ENCODE peak calls at places on chromosome 21, in nine cellular contexts. J is ureter; F is aorta; N is Kasumi-1; D is body of pancreas; P is C1 segment of cervical spinal cord; L is NCI-H1105; M is amygdala; I is CD8-positive, alpha-beta memory T cell. C is an unnamed sample.
A peak's percentile ranks its signal among the peaks of the same experiment; 100 is the strongest.

GRCh38 chr21:39363607-39364555 is 15.0 kb upstream of the HMGN1 start:
- DNase-seq in N (peak; percentile 54), D (no peak), L (no peak), J (no peak), I (no peak), M (no peak), F (no peak), P (no peak), C (no peak)

GRCh38 chr21:44529503-44530125 is 10.4 kb downstream of the KRTAP10-1 start:
- DNase-seq in N (no peak), P (no peak), F (peak; percentile 28), M (no peak), J (no peak), D (no peak), I (no peak), L (no peak), C (no peak)

GRCh38 chr21:42740405-42740909 is 87.0 kb downstream of the PDE9A start:
- DNase-seq in D (no peak), J (no peak), F (no peak), P (no peak), I (no peak), N (no peak), L (no peak), M (no peak), C (no peak)

GRCh38 chr21:25557170-25557569 is 50.1 kb downstream of the MRPL39 start:
- DNase-seq in I (no peak), D (no peak), N (no peak), J (no peak), F (no peak), L (no peak), P (no peak), M (no peak), C (no peak)

GRCh38 chr21:30598802-30599201 is at the start of gene KRTAP6-2:
- DNase-seq in N (no peak), L (no peak), M (no peak), J (no peak), I (no peak), D (no peak), F (no peak), P (no peak), C (no peak)

GRCh38 chr21:35035116-35035515 is 14.0 kb downstream of the RUNX1 start:
- DNase-seq in J (no peak), M (no peak), L (no peak), P (no peak), F (no peak), N (no peak), D (no peak), I (no peak), C (no peak)

GRCh38 chr21:20971296-20971921 is 26.8 kb upstream of the NCAM2 start:
- DNase-seq in F (peak; percentile 42), N (peak; percentile 86), D (peak; percentile 39), I (no peak), M (peak; percentile 29), L (peak; percentile 41), J (no peak), P (no peak), C (peak; percentile 41)

GRCh38 chr21:44552681-44553080 is 1.4 kb upstream of the KRTAP10-2 start:
- DNase-seq in N (no peak), M (no peak), F (no peak), J (no peak), I (no peak), L (no peak), D (no peak), P (no peak), C (no peak)

GRCh38 chr21:42677339-42678117 is 24.1 kb downstream of the PDE9A start:
- DNase-seq in I (no peak), L (no peak), F (peak; percentile 27), M (no peak), N (peak; percentile 75), J (no peak), D (no peak), P (no peak), C (no peak)

GRCh38 chr21:45463871-45464270 is 58.9 kb downstream of the COL18A1 start:
- DNase-seq in F (peak; percentile 29), N (no peak), M (no peak), J (no peak), I (no peak), D (no peak), L (no peak), P (no peak), C (no peak)

GRCh38 chr21:17512245-17513213 is at the start of gene CXADR:
- DNase-seq in P (peak; percentile 48), L (peak; percentile 91), F (no peak), M (peak; percentile 49), I (peak; percentile 83), N (peak; percentile 55), D (peak; percentile 93), J (peak; percentile 85), C (peak; percentile 87)

GRCh38 chr21:36686955-36687354 is 12.0 kb upstream of the SIM2 start:
- DNase-seq in J (no peak), F (no peak), P (no peak), M (no peak), L (no peak), D (no peak), I (no peak), N (no peak), C (no peak)

C was measured in frontal cortex.